ENCODE peak calls at places on chromosomes 6 and 20, in eight cellular contexts. D is Peyer's patch; O is GM12865; N is A549; K is naive thymus-derived CD4-positive, alpha-beta T cell; R is fibroblast of the aortic adventitia; L is GM12864; Y is K562. H is an unnamed sample.

GRCh38 chr20:37627060-37627766 is 66.6 kb upstream of the CTNNBL1 start:
- DNase-seq in D (peak), O (peak), N (peak), K (no peak), R (peak), L (no peak), Y (peak), H (peak)

GRCh38 chr6:15430181-15430580 is 184.3 kb downstream of the JARID2 start:
- DNase-seq in D (no peak), O (no peak), N (no peak), K (no peak), R (no peak), L (no peak), Y (no peak), H (no peak)

GRCh38 chr6:69763763-69764162 is 33.0 kb downstream of the LMBRD1 start:
- DNase-seq in D (no peak), O (no peak), N (no peak), K (no peak), R (no peak), L (no peak), Y (no peak), H (no peak)

GRCh38 chr6:144585217-144585814 is 300.2 kb downstream of the UTRN start:
- DNase-seq in D (no peak), O (peak), N (peak), K (no peak), R (peak), L (no peak), Y (peak), H (peak)

GRCh38 chr6:45845546-45845945 is 170.1 kb downstream of the CLIC5 start:
- DNase-seq in D (no peak), O (no peak), N (no peak), K (no peak), R (peak), L (no peak), Y (no peak), H (peak)

GRCh38 chr6:1029196-1029595 is 282.7 kb upstream of the FOXQ1 start:
- DNase-seq in D (no peak), O (no peak), N (no peak), K (no peak), R (no peak), L (no peak), Y (no peak), H (no peak)

GRCh38 chr6:156954191-156954590 is 177.0 kb downstream of the ARID1B start:
- DNase-seq in D (no peak), O (no peak), N (no peak), K (no peak), R (peak), L (no peak), Y (no peak), H (no peak)

GRCh38 chr20:13788167-13788834 is 3.5 kb downstream of the NDUFAF5 start:
- DNase-seq in D (peak), O (peak), N (peak), K (no peak), R (peak), L (peak), Y (peak), H (peak)

GRCh38 chr20:2872304-2873009 is 824 bp upstream of the PTPRA start:
- DNase-seq in D (peak), O (peak), N (peak), K (peak), R (peak), L (no peak), Y (peak), H (peak)

GRCh38 chr6:94270040-94270689 is 850.8 kb upstream of the EPHA7 start:
- DNase-seq in D (no peak), O (no peak), N (no peak), K (no peak), R (no peak), L (no peak), Y (no peak), H (no peak)

GRCh38 chr6:140051521-140052455 is 677.3 kb upstream of the CITED2 start:
- DNase-seq in D (no peak), O (no peak), N (peak), K (no peak), R (peak), L (no peak), Y (no peak), H (peak)

GRCh38 chr20:7708782-7709181 is 231.5 kb downstream of the HAO1 start:
- DNase-seq in D (no peak), O (no peak), N (no peak), K (no peak), R (no peak), L (no peak), Y (no peak), H (no peak)

GRCh38 chr20:36760647-36761046 is 12.9 kb downstream of the DSN1 start:
- DNase-seq in D (no peak), O (no peak), N (peak), K (no peak), R (no peak), L (no peak), Y (no peak), H (no peak)

GRCh38 chr6:105429676-105430075 is 26.8 kb upstream of the PREP start:
- DNase-seq in D (no peak), O (no peak), N (no peak), K (no peak), R (peak), L (no peak), Y (no peak), H (no peak)

GRCh38 chr6:72246926-72247325 is 360.6 kb downstream of the RIMS1 start:
- DNase-seq in D (no peak), O (peak), N (peak), K (no peak), R (no peak), L (no peak), Y (no peak), H (peak)

GRCh38 chr6:129210684-129211083 is 327.7 kb downstream of the LAMA2 start:
- DNase-seq in D (no peak), O (no peak), N (no peak), K (no peak), R (no peak), L (no peak), Y (no peak), H (no peak)

GRCh38 chr6:41690541-41691330 is 44.7 kb downstream of the TFEB start:
- DNase-seq in D (no peak), O (no peak), N (no peak), K (no peak), R (no peak), L (no peak), Y (no peak), H (no peak)

GRCh38 chr6:135750081-135750480 is 101.4 kb upstream of the PDE7B start:
- DNase-seq in D (no peak), O (no peak), N (no peak), K (no peak), R (peak), L (no peak), Y (no peak), H (no peak)

GRCh38 chr6:154478021-154478651 is 32.3 kb downstream of the CNKSR3 start:
- DNase-seq in D (no peak), O (no peak), N (no peak), K (no peak), R (no peak), L (no peak), Y (no peak), H (no peak)

GRCh38 chr6:13272131-13273046 is 55.9 kb downstream of the TBC1D7 start:
- DNase-seq in D (peak), O (peak), N (no peak), K (no peak), R (no peak), L (peak), Y (peak), H (no peak)
- H3K4me3 ChIP-seq in D (peak), O (peak), N (no peak), K (no peak), R (no peak), L (peak), Y (peak), H (no peak)

DNA sequence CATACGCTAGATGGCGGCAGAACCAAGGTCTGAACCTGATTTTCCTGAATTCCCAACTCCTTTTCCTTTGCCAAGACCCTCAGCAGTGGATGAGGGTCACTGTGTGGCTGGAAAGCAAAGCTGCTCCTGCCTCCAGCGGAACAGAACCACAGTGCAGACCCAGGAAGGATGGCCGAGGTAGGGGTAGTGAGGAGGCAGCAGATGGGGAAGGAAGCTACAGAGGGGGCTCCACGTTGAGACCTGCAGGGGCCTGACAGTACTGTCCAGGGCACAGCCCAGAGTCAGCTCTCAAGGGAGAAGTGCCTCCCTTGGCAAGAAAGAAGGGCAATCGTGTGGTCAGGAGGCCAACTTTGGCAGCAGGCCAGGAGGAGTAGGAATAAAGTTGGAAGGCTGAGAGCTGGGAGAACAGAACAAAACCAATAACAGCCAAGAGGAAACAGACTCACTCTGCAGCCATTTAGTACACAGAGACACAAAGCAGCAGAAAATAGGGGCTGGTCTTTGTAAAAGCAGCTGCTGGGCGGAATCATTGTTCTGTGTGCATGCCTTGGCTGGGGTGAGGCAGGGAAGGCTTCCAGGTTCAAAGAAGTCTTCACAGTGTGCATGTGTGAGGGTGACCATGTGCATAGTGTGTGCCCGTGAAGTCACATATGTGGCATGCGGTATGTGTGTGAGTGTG is 3.1 kb downstream of the GABRR2 start:
- DNase-seq in D (no peak), O (no peak), N (no peak), K (no peak), R (peak), L (no peak), Y (no peak), H (no peak)
- H3K4me3 ChIP-seq in D (no peak), O (no peak), N (no peak), K (no peak), R (peak), L (no peak), Y (no peak), H (no peak)

DNA sequence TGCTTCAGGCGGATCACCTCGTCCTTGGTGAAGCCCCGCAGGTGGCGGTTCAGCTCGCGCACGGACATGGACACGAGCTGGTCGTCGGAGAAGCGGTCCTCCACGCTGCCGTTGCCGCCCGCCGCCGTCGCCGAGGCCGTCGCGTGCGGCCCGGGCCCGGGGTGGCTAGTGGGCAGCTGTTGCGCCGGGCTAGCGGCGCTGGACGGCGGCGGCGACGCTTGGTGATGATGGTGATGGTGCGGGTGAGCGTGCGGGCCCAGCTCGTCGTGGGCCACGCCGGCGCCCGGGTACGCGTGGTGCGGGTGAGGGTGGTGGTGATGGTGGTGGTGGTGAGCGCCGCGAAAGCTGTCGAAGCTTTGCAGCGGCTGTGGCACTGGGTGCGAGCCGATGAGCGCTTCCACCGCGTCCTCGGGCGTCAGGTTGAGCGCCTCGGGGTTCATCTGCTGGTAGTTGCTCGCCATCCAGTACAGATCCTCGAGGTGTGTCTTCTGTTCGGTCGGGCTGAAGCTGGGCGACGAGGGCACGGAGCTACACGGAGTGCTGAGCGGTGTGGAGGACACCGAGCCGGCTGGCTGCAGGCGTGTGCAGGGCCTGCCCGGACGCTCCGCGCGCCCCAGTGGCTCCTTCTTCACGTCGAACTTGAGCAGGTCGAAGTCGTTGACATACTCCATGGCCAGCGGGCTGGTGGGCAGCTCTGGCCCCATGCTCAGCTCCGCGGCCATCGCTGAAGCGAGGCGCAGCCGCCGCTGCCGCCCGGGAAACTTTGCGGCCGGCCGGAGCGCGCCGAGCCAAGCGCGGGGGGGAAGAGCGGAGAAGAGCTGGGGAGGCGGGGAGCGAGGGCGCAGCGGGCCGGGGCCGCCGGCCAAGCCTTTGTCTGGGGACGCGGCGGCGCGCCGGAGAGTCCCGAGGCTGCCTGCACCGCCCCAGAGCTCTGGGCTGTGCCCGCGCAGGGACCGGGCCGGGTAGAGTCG is 622 bp downstream of the MAFB start:
- DNase-seq in D (no peak), O (no peak), N (peak), K (no peak), R (peak), L (no peak), Y (no peak), H (no peak)
- H3K4me3 ChIP-seq in D (peak), O (no peak), N (peak), K (no peak), R (peak), L (no peak), Y (no peak), H (peak)

GRCh38 chr6:7569082-7569481 is 20.9 kb upstream of the SNRNP48 start:
- DNase-seq in D (no peak), O (no peak), N (no peak), K (no peak), R (no peak), L (no peak), Y (no peak), H (no peak)

GRCh38 chr6:7566031-7566556 is 23.9 kb upstream of the SNRNP48 start:
- DNase-seq in D (no peak), O (no peak), N (no peak), K (no peak), R (peak), L (no peak), Y (no peak), H (no peak)

GRCh38 chr6:7562769-7563168 is 21.3 kb downstream of the DSP start:
- DNase-seq in D (no peak), O (no peak), N (no peak), K (no peak), R (no peak), L (no peak), Y (no peak), H (no peak)

GRCh38 chr6:7568021-7568420 is 22.0 kb upstream of the SNRNP48 start:
- DNase-seq in D (no peak), O (no peak), N (no peak), K (no peak), R (peak), L (no peak), Y (no peak), H (no peak)

DNA sequence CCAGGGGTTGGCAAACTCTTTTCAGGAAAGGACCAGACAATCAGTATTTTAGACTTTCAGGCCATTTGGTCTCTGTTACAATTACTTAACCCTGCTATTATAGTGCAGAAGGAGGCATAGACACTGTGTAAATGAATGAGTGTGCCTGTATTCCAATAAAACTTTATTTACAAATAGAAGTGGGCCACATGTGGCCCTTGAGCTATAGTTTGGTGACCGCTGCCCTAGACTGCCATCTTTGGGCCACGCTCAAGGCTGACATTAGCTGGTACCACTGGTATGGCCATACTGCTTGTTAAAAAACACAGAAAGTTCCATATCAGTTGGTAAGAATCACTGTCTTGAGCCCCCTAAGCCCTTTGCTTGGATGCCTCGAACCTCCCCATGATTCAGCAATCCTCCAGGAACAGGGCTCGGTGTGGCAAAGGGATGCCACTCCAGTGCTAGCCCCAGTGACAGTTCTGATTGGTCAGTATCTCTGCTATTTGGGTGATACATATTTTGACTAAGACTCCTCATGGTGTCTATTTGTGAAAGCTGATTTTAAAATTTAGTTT is 23.3 kb upstream of the SNRNP48 start:
- DNase-seq in D (no peak), O (no peak), N (peak), K (no peak), R (no peak), L (no peak), Y (no peak), H (no peak)
- H3K4me3 ChIP-seq in D (no peak), O (no peak), N (no peak), K (no peak), R (no peak), L (no peak), Y (no peak), H (no peak)

GRCh38 chr6:111888928-111889696 is 15.9 kb upstream of the FYN start:
- DNase-seq in D (no peak), O (no peak), N (no peak), K (no peak), R (peak), L (no peak), Y (no peak), H (no peak)
- H3K4me3 ChIP-seq in D (no peak), O (no peak), N (no peak), K (no peak), R (no peak), L (no peak), Y (no peak), H (no peak)

GRCh38 chr6:138592698-138593097 is 93.4 kb upstream of the NHSL1 start:
- DNase-seq in D (no peak), O (peak), N (no peak), K (no peak), R (no peak), L (no peak), Y (no peak), H (no peak)
- H3K4me3 ChIP-seq in D (no peak), O (peak), N (peak), K (peak), R (no peak), L (no peak), Y (no peak), H (no peak)